ENCODE peak calls at places on chromosomes 1 and 21, in eight cellular contexts. N is COR-L47; S is heart left ventricle; A is T follicular helper cell; W is NCI-H1417; J is stimulated activated naive B cell treated with anti-CD40 and anti-IgM and Interleukin-4, amounts not matched to agents 10 μg/mL and 1 μg/mL and 100 μg/mL, for 72 hours; Z is fibroblast of mammary gland; Y is nephron progenitor cell. D is an unnamed sample.

GRCh38 chr1:10539411-10540043 is 64.8 kb downstream of the PEX14 start:
- DNase-seq in N (no peak), S (no peak), A (no peak), W (peak; percentile 39), J (no peak), Z (peak; percentile 38), Y (no peak), D (peak; percentile 37)

GRCh38 chr1:164772635-164773034 is 213.7 kb downstream of the PBX1 start:
- DNase-seq in N (no peak), S (no peak), A (no peak), W (no peak), J (no peak), Z (peak; percentile 97), Y (no peak), D (peak; percentile 91)

GRCh38 chr1:245969274-245969673 is 537.8 kb downstream of the SMYD3 start:
- DNase-seq in N (no peak), S (no peak), A (no peak), W (no peak), J (no peak), Z (peak; percentile 95), Y (no peak), D (peak; percentile 95)

GRCh38 chr1:231241751-231242150 is 739 bp downstream of the GNPAT start:
- DNase-seq in N (peak; percentile 8), S (no peak), A (no peak), W (peak; percentile 58), J (no peak), Z (peak; percentile 22), Y (peak; percentile 15), D (no peak)

GRCh38 chr1:114107474-114108175 is 46.0 kb downstream of the SYT6 start:
- DNase-seq in N (no peak), S (no peak), A (no peak), W (no peak), J (no peak), Z (no peak), Y (no peak), D (no peak)

GRCh38 chr1:199836430-199836829 is 191.1 kb upstream of the NR5A2 start:
- DNase-seq in N (no peak), S (no peak), A (no peak), W (no peak), J (no peak), Z (no peak), Y (no peak), D (no peak)

GRCh38 chr1:14880456-14881316 is 272.9 kb upstream of the TMEM51 start:
- DNase-seq in N (no peak), S (no peak), A (no peak), W (no peak), J (no peak), Z (peak; percentile 75), Y (no peak), D (peak; percentile 83)

GRCh38 chr1:205810448-205811157 is 2.4 kb downstream of the SLC41A1 start:
- DNase-seq in N (no peak), S (no peak), A (no peak), W (no peak), J (no peak), Z (no peak), Y (no peak), D (peak; percentile 22)

GRCh38 chr1:222372221-222372620 is 175.7 kb downstream of the HHIPL2 start:
- DNase-seq in N (no peak), S (no peak), A (no peak), W (no peak), J (no peak), Z (peak; percentile 33), Y (no peak), D (peak; percentile 33)

GRCh38 chr1:88697503-88697902 is 13.4 kb downstream of the PKN2 start:
- DNase-seq in N (no peak), S (no peak), A (no peak), W (no peak), J (no peak), Z (no peak), Y (no peak), D (peak; percentile 27)

GRCh38 chr1:76075877-76076276 is 1.3 kb downstream of the ST6GALNAC3 start:
- DNase-seq in N (no peak), S (no peak), A (no peak), W (no peak), J (no peak), Z (no peak), Y (no peak), D (no peak)

GRCh38 chr1:150551784-150552691 is 2.8 kb downstream of the ADAMTSL4 start:
- DNase-seq in N (no peak), S (peak; percentile 89), A (no peak), W (no peak), J (no peak), Z (peak; percentile 96), Y (no peak), D (peak; percentile 84)

GRCh38 chr1:93779540-93780121 is 98.0 kb upstream of the BCAR3 start:
- DNase-seq in N (no peak), S (no peak), A (no peak), W (no peak), J (no peak), Z (peak; percentile 80), Y (no peak), D (peak; percentile 89)

GRCh38 chr21:27513016-27513415 is 546.1 kb upstream of the ADAMTS5 start:
- DNase-seq in N (no peak), S (no peak), A (no peak), W (no peak), J (no peak), Z (no peak), Y (no peak), D (no peak)

GRCh38 chr1:216184281-216184680 is 239.0 kb downstream of the USH2A start:
- DNase-seq in N (no peak), S (no peak), A (no peak), W (no peak), J (no peak), Z (no peak), Y (no peak), D (no peak)

GRCh38 chr1:223844962-223845809 is 561 bp downstream of the TP53BP2 start:
- DNase-seq in N (peak; percentile 57), S (no peak), A (peak; percentile 53), W (peak; percentile 84), J (peak; percentile 53), Z (peak; percentile 49), Y (peak; percentile 68), D (peak; percentile 71)

GRCh38 chr21:26515257-26515656 is 57.8 kb downstream of the CYYR1 start:
- DNase-seq in N (no peak), S (no peak), A (no peak), W (no peak), J (no peak), Z (no peak), Y (no peak), D (no peak)

GRCh38 chr1:104056786-104057185 is 307.1 kb downstream of the AMY1C start:
- DNase-seq in N (no peak), S (no peak), A (no peak), W (no peak), J (no peak), Z (no peak), Y (no peak), D (no peak)

GRCh38 chr1:221742555-221743415 is 896 bp upstream of the DUSP10 start:
- DNase-seq in N (peak; percentile 62), S (peak; percentile 96), A (peak; percentile 59), W (peak; percentile 82), J (peak; percentile 88), Z (peak; percentile 77), Y (peak; percentile 73), D (no peak)

GRCh38 chr1:248822148-248823032 is 3.3 kb downstream of the SH3BP5L start:
- DNase-seq in N (no peak), S (no peak), A (no peak), W (no peak), J (no peak), Z (no peak), Y (no peak), D (no peak)

GRCh38 chr21:31903896-31904295 is 31.1 kb downstream of the HUNK start:
- DNase-seq in N (no peak), S (no peak), A (no peak), W (no peak), J (no peak), Z (no peak), Y (no peak), D (no peak)

GRCh38 chr1:150999051-150999674 is 7.5 kb downstream of the MINDY1 start:
- DNase-seq in N (no peak), S (no peak), A (no peak), W (no peak), J (no peak), Z (peak; percentile 66), Y (no peak), D (peak; percentile 84)

GRCh38 chr1:18526436-18527275 is 45.9 kb downstream of the KLHDC7A start:
- DNase-seq in N (no peak), S (no peak), A (no peak), W (no peak), J (no peak), Z (no peak), Y (no peak), D (no peak)

GRCh38 chr1:151908228-151908691 is 1.1 kb downstream of the THEM4 start:
- DNase-seq in N (no peak), S (no peak), A (no peak), W (no peak), J (no peak), Z (peak; percentile 47), Y (peak; percentile 21), D (no peak)

GRCh38 chr1:230285351-230285750 is 140.8 kb downstream of the PGBD5 start:
- DNase-seq in N (no peak), S (no peak), A (no peak), W (no peak), J (no peak), Z (no peak), Y (no peak), D (no peak)

GRCh38 chr21:34926784-34927548 is 122.1 kb downstream of the RUNX1 start:
- DNase-seq in N (no peak), S (no peak), A (no peak), W (no peak), J (no peak), Z (peak; percentile 68), Y (no peak), D (peak; percentile 44)

GRCh38 chr1:89287182-89288050 is 14.8 kb upstream of the GBP5 start:
- DNase-seq in N (no peak), S (no peak), A (no peak), W (no peak), J (no peak), Z (no peak), Y (no peak), D (no peak)

GRCh38 chr1:153696741-153697140 is 18.3 kb downstream of the NPR1 start:
- DNase-seq in N (no peak), S (peak; percentile 14), A (no peak), W (no peak), J (no peak), Z (no peak), Y (no peak), D (no peak)

GRCh38 chr1:155253797-155254196 is 1.5 kb downstream of the ENTREP3 start:
- DNase-seq in N (no peak), S (no peak), A (no peak), W (no peak), J (no peak), Z (no peak), Y (no peak), D (no peak)

GRCh38 chr21:44374601-44375280 is 21.3 kb downstream of the TRPM2 start:
- DNase-seq in N (no peak), S (no peak), A (no peak), W (no peak), J (no peak), Z (no peak), Y (no peak), D (no peak)

GRCh38 chr1:187383366-187383765 is 554.6 kb downstream of the PLA2G4A start:
- DNase-seq in N (no peak), S (no peak), A (no peak), W (peak; percentile 9), J (no peak), Z (no peak), Y (no peak), D (no peak)

GRCh38 chr1:232459826-232460225 is 170.1 kb downstream of the SIPA1L2 start:
- DNase-seq in N (no peak), S (no peak), A (no peak), W (no peak), J (no peak), Z (no peak), Y (no peak), D (no peak)

GRCh38 chr21:46084041-46084561 is 13.8 kb upstream of the COL6A2 start:
- DNase-seq in N (no peak), S (peak; percentile 60), A (no peak), W (no peak), J (no peak), Z (no peak), Y (no peak), D (no peak)

GRCh38 chr1:117147341-117147831 is 25.8 kb upstream of the TRIM45 start:
- DNase-seq in N (no peak), S (no peak), A (no peak), W (peak; percentile 71), J (no peak), Z (no peak), Y (no peak), D (no peak)

D was measured in astrocyte of the spinal cord.